ENCODE peak calls at places on chromosomes 5 and 9, in six cellular contexts. P is pulmonary artery endothelial cell, U is sciatic nerve, A is spleen, L is GM23338, O is mesothelial cell of epicardium. H is an unnamed sample.

GRCh38 chr9:114681594-114682332 is at the start of gene TEX48:
- DNase-seq in L (peak; percentile 91), U (peak; percentile 66), O (no peak), P (peak; percentile 37), A (peak; percentile 78), H (no peak)

GRCh38 chr9:133133680-133134418 is 12.8 kb upstream of the RALGDS start:
- DNase-seq in L (peak; percentile 68), A (peak; percentile 95), P (peak; percentile 97), U (no peak), O (no peak), H (peak; percentile 88)

GRCh38 chr9:2085719-2086515 is 70.8 kb downstream of the SMARCA2 start:
- DNase-seq in P (peak; percentile 57), A (no peak), U (no peak), O (no peak), L (no peak), H (no peak)

GRCh38 chr5:117488976-117489500 is 914.4 kb upstream of the SEMA6A start:
- DNase-seq in P (no peak), U (no peak), O (no peak), L (no peak), A (no peak), H (no peak)

GRCh38 chr9:4106744-4107143 is 193.1 kb downstream of the GLIS3 start:
- DNase-seq in O (no peak), L (no peak), A (no peak), U (no peak), P (no peak), H (no peak)

GRCh38 chr5:126433708-126434107 is 10.5 kb downstream of the GRAMD2B start:
- DNase-seq in A (no peak), P (no peak), U (no peak), O (no peak), L (no peak), H (no peak)

GRCh38 chr5:166581827-166582226 is 1709.6 kb upstream of the WWC1 start:
- DNase-seq in U (no peak), P (no peak), A (no peak), O (no peak), L (no peak), H (no peak)

GRCh38 chr9:84238652-84239051 is 101.9 kb downstream of the SLC28A3 start:
- DNase-seq in P (no peak), A (no peak), U (no peak), L (no peak), O (no peak), H (no peak)

GRCh38 chr5:154587123-154587725 is 109.2 kb upstream of the HAND1 start:
- DNase-seq in P (no peak), U (no peak), O (no peak), L (no peak), A (no peak), H (no peak)

GRCh38 chr9:114218264-114219120 is 63.2 kb downstream of the COL27A1 start:
- DNase-seq in U (no peak), O (no peak), A (no peak), L (no peak), P (no peak), H (no peak)

GRCh38 chr9:82488702-82489578 is 500.4 kb downstream of the SPATA31D1 start:
- DNase-seq in P (no peak), O (no peak), U (no peak), A (no peak), L (no peak), H (no peak)

GRCh38 chr9:136947955-136948510 is 3.0 kb downstream of the C8G start:
- DNase-seq in A (peak; percentile 85), O (no peak), P (no peak), L (peak; percentile 75), U (no peak), H (peak; percentile 83)

GRCh38 chr9:105142406-105143092 is 101.9 kb upstream of the SLC44A1 start:
- DNase-seq in L (no peak), A (no peak), P (no peak), O (no peak), U (no peak), H (no peak)

GRCh38 chr9:129803679-129804065 is 688 bp downstream of the TOR1B start:
- DNase-seq in P (no peak), O (no peak), A (no peak), L (no peak), U (no peak), H (no peak)

H was measured in upper lobe of right lung.